ENCODE peak calls at places on chromosomes 7 and 10, in five cellular contexts. N is hypothalamus; A is RWPE1; H is stimulated activated CD4-positive, alpha-beta T cell treated with anti-CD3 and anti-CD28 coated beads, TNF-alpha, amount 100 ng/mL, for 1 hour; E is CD4-positive, alpha-beta T cell. J is an unnamed sample.

GRCh38 chr7:91630581-91631370 is 249.7 kb downstream of the MTERF1 start:
- DNase-seq in H (no peak), A (no peak), E (no peak), N (no peak), J (no peak)

GRCh38 chr10:124916098-124916584 is 25.8 kb upstream of the ZRANB1 start:
- DNase-seq in H (no peak), N (no peak), A (no peak), E (no peak), J (no peak)

GRCh38 chr7:126659124-126659523 is 593.6 kb downstream of the GRM8 start:
- DNase-seq in H (no peak), E (no peak), A (no peak), N (no peak), J (no peak)

GRCh38 chr10:102660891-102661613 is 16.8 kb downstream of the TRIM8 start:
- DNase-seq in A (no peak), E (peak), H (no peak), N (no peak), J (no peak)

GRCh38 chr10:112969542-112969941 is 19.5 kb downstream of the TCF7L2 start:
- DNase-seq in N (no peak), E (no peak), H (no peak), A (peak), J (no peak)

GRCh38 chr7:70887186-70887585 is 244.8 kb upstream of the GALNT17 start:
- DNase-seq in E (no peak), A (no peak), N (no peak), H (no peak), J (peak)

GRCh38 chr7:20778063-20778721 is 8.5 kb downstream of the SP8 start:
- DNase-seq in E (no peak), A (no peak), N (no peak), H (no peak), J (peak)

GRCh38 chr7:112201421-112201820 is 4.8 kb downstream of the DOCK4 start:
- DNase-seq in H (no peak), A (peak), N (no peak), E (no peak), J (no peak)

GRCh38 chr10:97584060-97584797 is at the start of gene HOGA1:
- DNase-seq in H (no peak), N (peak), E (no peak), A (peak), J (peak)

GRCh38 chr7:26147030-26147429 is 5.0 kb upstream of the NFE2L3 start:
- DNase-seq in A (no peak), H (no peak), E (no peak), N (no peak), J (no peak)

GRCh38 chr7:54783952-54784351 is 24.9 kb upstream of the SEC61G start:
- DNase-seq in H (no peak), N (no peak), E (no peak), A (no peak), J (no peak)

GRCh38 chr7:112224186-112224585 is 17.7 kb downstream of the ZNF277 start:
- DNase-seq in N (no peak), E (no peak), H (no peak), A (no peak), J (no peak)

GRCh38 chr7:133386204-133386603 is 133.3 kb downstream of the EXOC4 start:
- DNase-seq in H (no peak), N (no peak), A (no peak), E (no peak), J (no peak)

GRCh38 chr7:90579181-90579688 is 16.9 kb upstream of the CDK14 start:
- DNase-seq in H (no peak), E (no peak), A (peak), N (no peak), J (peak)

GRCh38 chr10:614772-615582 is 74.5 kb downstream of the DIP2C start:
- DNase-seq in A (no peak), E (no peak), H (no peak), N (peak), J (no peak)

GRCh38 chr7:34155225-34155908 is 250.0 kb downstream of the BMPER start:
- DNase-seq in E (no peak), A (peak), H (no peak), N (no peak), J (no peak)

GRCh38 chr10:13100349-13101294 is 659 bp downstream of the OPTN start:
- DNase-seq in A (peak), E (peak), N (peak), H (no peak), J (peak)

GRCh38 chr7:18577096-18577771 is 81.7 kb downstream of the HDAC9 start:
- DNase-seq in H (no peak), N (no peak), A (no peak), E (no peak), J (no peak)

GRCh38 chr7:26508917-26509316 is 217.3 kb downstream of the SNX10 start:
- DNase-seq in N (no peak), A (no peak), E (no peak), H (no peak), J (no peak)

GRCh38 chr10:65670087-65670486 is 1255.7 kb upstream of the LRRTM3 start:
- DNase-seq in N (no peak), E (no peak), A (no peak), H (no peak), J (no peak)

GRCh38 chr10:43899224-43899959 is 250.7 kb upstream of the ZNF32 start:
- DNase-seq in H (no peak), A (no peak), E (no peak), N (no peak), J (no peak)

GRCh38 chr7:139034336-139034735 is 1.5 kb downstream of the ZC3HAV1L start:
- DNase-seq in E (no peak), N (no peak), A (peak), H (no peak), J (no peak)

GRCh38 chr7:55570939-55571338 is 1.4 kb downstream of the VOPP1 start:
- DNase-seq in A (peak), H (no peak), N (no peak), E (no peak), J (no peak)

GRCh38 chr7:151877911-151878835 is 1.3 kb upstream of the PRKAG2 start:
- DNase-seq in A (no peak), H (no peak), E (no peak), N (no peak), J (no peak)

GRCh38 chr7:49333180-49333881 is 409.0 kb downstream of the CDC14C start:
- DNase-seq in N (no peak), A (no peak), E (no peak), H (no peak), J (no peak)

GRCh38 chr10:86950349-86950748 is 7.1 kb downstream of the MMRN2 start:
- DNase-seq in A (no peak), E (no peak), H (no peak), N (no peak), J (no peak)

GRCh38 chr7:37732253-37732652 is 48.7 kb downstream of the GPR141 start:
- DNase-seq in E (no peak), H (no peak), A (no peak), N (no peak), J (peak)

GRCh38 chr7:95545007-95545615 is 51.2 kb downstream of the PDK4 start:
- DNase-seq in E (no peak), H (no peak), A (peak), N (peak), J (peak)

GRCh38 chr7:64888561-64888900 is 14.5 kb upstream of the ZNF273 start:
- DNase-seq in N (no peak), H (no peak), E (no peak), A (no peak), J (no peak)

GRCh38 chr7:158404031-158404761 is 183.4 kb downstream of the PTPRN2 start:
- DNase-seq in N (no peak), A (peak), E (no peak), H (no peak), J (no peak)

GRCh38 chr7:100683659-100684533 is 10.2 kb downstream of the GIGYF1 start:
- DNase-seq in E (no peak), H (no peak), A (no peak), N (no peak), J (no peak)

GRCh38 chr10:48985621-48986158 is 46.0 kb upstream of the LRRC18 start:
- DNase-seq in N (no peak), A (no peak), H (no peak), E (no peak), J (no peak)

GRCh38 chr10:20776384-20776783 is 120.7 kb downstream of the NEBL start:
- DNase-seq in A (no peak), N (no peak), H (no peak), E (no peak), J (no peak)

J was measured in prostate gland.